ENCODE peak calls at places on chromosomes 7 and 10, in nine cellular contexts. A, P, S, K, U, T, F, M and N are unnamed samples.

GRCh38 chr7:98930921-98931320 is 52.6 kb downstream of the TRRAP start:
- DNase-seq in S (no peak), U (peak; percentile 93), A (no peak), K (no peak), T (no peak), M (no peak), P (no peak), F (peak; percentile 34), N (no peak)

GRCh38 chr7:131826960-131827359 is 270.5 kb upstream of the PODXL start:
- DNase-seq in F (no peak), P (no peak), M (no peak), K (no peak), S (no peak), A (no peak), U (no peak), T (no peak), N (no peak)

GRCh38 chr10:47301833-47302232 is 1.8 kb downstream of the GDF10 start:
- DNase-seq in A (no peak), M (no peak), P (no peak), F (no peak), U (no peak), S (no peak), T (peak; percentile 66), K (no peak), N (no peak)

GRCh38 chr7:158430308-158431034 is 157.2 kb downstream of the PTPRN2 start:
- DNase-seq in A (no peak), F (no peak), P (no peak), T (no peak), U (no peak), M (no peak), S (no peak), K (no peak), N (no peak)

GRCh38 chr10:118958984-118959916 is 70.3 kb upstream of the NANOS1 start:
- DNase-seq in U (no peak), T (peak; percentile 76), P (peak; percentile 32), S (no peak), A (peak; percentile 36), K (peak; percentile 26), F (peak; percentile 25), M (no peak), N (peak; percentile 74)

GRCh38 chr7:156703773-156704482 is 63.4 kb downstream of the RNF32 start:
- DNase-seq in S (no peak), A (no peak), U (peak; percentile 39), F (no peak), P (no peak), M (no peak), T (no peak), K (no peak), N (no peak)

GRCh38 chr10:104391150-104391968 is 37.7 kb downstream of the CFAP58 start:
- DNase-seq in S (peak; percentile 51), M (no peak), T (no peak), F (peak; percentile 3), A (no peak), K (no peak), U (no peak), P (no peak), N (no peak)

GRCh38 chr7:44151679-44152355 is 10.7 kb upstream of the MYL7 start:
- DNase-seq in M (no peak), U (no peak), K (no peak), A (no peak), T (no peak), P (no peak), F (no peak), S (no peak), N (no peak)

GRCh38 chr10:87643920-87644319 is 15.8 kb upstream of the PAPSS2 start:
- DNase-seq in M (no peak), T (no peak), S (no peak), F (no peak), K (no peak), A (no peak), U (no peak), P (no peak), N (no peak)

GRCh38 chr7:112173214-112173905 is 32.8 kb downstream of the DOCK4 start:
- DNase-seq in A (no peak), S (no peak), P (no peak), T (no peak), U (no peak), M (no peak), F (no peak), K (no peak), N (no peak)

GRCh38 chr7:36315309-36315948 is 74.2 kb upstream of the ANLN start:
- DNase-seq in F (no peak), A (no peak), T (no peak), M (no peak), K (no peak), S (no peak), U (no peak), P (no peak), N (no peak)

GRCh38 chr10:132028706-132029105 is 37.0 kb upstream of the JAKMIP3 start:
- DNase-seq in S (no peak), F (no peak), U (no peak), T (no peak), M (no peak), K (no peak), P (no peak), A (no peak), N (no peak)

GRCh38 chr10:95821766-95822165 is 65.8 kb downstream of the ENTPD1 start:
- DNase-seq in M (no peak), F (no peak), K (no peak), S (no peak), T (no peak), P (no peak), A (no peak), U (no peak), N (no peak)

GRCh38 chr10:79299397-79300370 is 47.6 kb upstream of the PPIF start:
- DNase-seq in P (no peak), A (no peak), S (no peak), F (peak; percentile 90), K (no peak), M (no peak), T (no peak), U (no peak), N (no peak)

GRCh38 chr7:65477326-65477725 is 103.7 kb downstream of the ZNF92 start:
- DNase-seq in A (no peak), K (no peak), U (no peak), F (peak; percentile 5), S (peak; percentile 46), T (peak; percentile 55), M (no peak), P (no peak), N (no peak)

DNA sequence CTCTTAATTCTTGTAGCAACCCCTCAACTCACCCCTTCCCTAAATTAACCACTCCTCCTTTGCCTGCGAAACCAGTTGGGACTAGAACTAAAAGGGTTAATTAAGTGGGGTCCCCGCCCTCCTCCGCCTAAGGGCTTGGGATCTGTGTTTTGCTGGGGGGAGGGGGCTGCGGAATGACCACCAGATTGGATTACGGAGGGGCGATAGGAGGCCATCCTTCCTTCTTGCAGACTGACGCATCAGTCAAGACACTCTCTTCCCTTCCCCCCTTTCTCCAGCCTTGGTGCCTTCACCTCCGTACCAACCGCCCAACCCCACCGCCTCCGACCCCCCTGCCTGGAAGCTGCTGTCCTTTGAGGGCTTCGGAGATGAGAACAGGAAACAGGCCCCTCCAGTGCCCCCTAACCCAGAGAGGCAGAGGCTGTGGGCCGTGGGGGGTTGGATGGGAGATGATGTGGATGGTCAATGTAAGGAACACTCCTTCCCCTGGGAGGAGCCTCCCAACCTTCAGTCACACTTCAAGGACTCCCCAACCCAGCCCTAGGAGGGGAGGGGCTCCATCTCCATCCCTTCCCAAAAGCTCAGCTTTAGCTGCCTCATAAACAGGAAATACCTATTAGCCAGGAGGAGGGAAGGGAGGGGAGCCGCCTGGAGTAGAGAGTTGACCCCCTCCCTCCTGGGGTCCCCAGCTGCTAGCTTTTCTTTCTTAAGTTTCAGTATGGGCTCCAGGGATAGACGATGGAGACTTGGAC is 995 bp upstream of the LDB1 start:
- DNase-seq in K (peak; percentile 81), U (no peak), A (peak; percentile 66), F (peak; percentile 90), M (no peak), P (peak; percentile 82), T (no peak), S (no peak), N (no peak)
- TF ChIP-seq POLR2A in K (no peak), U (no peak), A (peak; percentile 3), F (no peak), M (no peak), P (no peak), T (no peak), S (no peak), N (peak; percentile 37)

GRCh38 chr10:70053212-70053895 is 708 bp downstream of the MACROH2A2 start:
- DNase-seq in T (peak; percentile 20), A (no peak), S (no peak), P (no peak), F (no peak), K (no peak), U (no peak), M (no peak), N (no peak)
- TF ChIP-seq POLR2A in T (no peak), A (no peak), S (no peak), P (no peak), F (no peak), K (no peak), U (no peak), M (no peak), N (no peak)

GRCh38 chr7:73304071-73304470 is 4.6 kb downstream of the NSUN5 start:
- DNase-seq in S (no peak), T (no peak), U (no peak), F (no peak), P (no peak), M (no peak), A (no peak), K (no peak), N (no peak)

GRCh38 chr7:73307436-73307835 is 1.2 kb downstream of the NSUN5 start:
- DNase-seq in T (no peak), A (no peak), K (no peak), F (no peak), M (no peak), U (no peak), P (no peak), S (no peak), N (no peak)

GRCh38 chr7:73308074-73308664 is 457 bp downstream of the NSUN5 start:
- DNase-seq in U (no peak), K (no peak), S (no peak), F (no peak), P (no peak), M (no peak), T (no peak), A (no peak), N (no peak)

GRCh38 chr7:73312831-73313520 is 4.3 kb upstream of the NSUN5 start:
- DNase-seq in U (no peak), M (no peak), K (no peak), A (no peak), F (no peak), S (no peak), P (no peak), T (no peak), N (no peak)

GRCh38 chr7:73308665-73309214 is at the start of gene NSUN5:
- DNase-seq in U (peak; percentile 56), K (peak; percentile 91), F (peak; percentile 48), T (peak; percentile 90), S (peak; percentile 68), A (peak; percentile 94), M (peak; percentile 92), P (peak; percentile 43), N (peak; percentile 87)
- TF ChIP-seq POLR2A in U (peak; percentile 93), K (no peak), F (no peak), T (peak; percentile 68), S (peak; percentile 85), A (peak; percentile 49), M (peak; percentile 94), P (no peak), N (no peak)

DNA sequence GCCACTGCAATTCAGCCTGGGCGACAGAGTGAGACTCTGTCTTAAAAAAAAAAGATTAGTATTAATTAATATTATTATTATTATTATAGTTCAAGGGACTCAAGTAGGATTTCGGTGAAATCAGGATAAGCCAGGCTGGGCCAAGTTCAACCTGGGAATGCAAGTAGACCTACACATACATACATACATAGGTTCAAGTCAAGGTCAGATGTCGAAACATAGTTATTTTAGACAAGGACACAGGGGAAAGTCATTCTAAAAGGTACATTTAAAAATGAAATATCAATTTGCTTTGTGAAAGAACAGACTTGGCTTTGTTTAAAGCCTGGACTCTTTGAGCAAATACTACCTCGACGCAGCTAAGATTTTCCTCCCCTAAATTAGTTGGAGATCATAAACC is 149.3 kb downstream of the RNF133 start:
- DNase-seq in U (no peak), P (no peak), F (no peak), A (no peak), T (no peak), S (no peak), M (no peak), K (no peak), N (no peak)
- TF ChIP-seq POLR2A in U (no peak), P (no peak), F (no peak), A (no peak), T (no peak), S (no peak), M (no peak), K (no peak), N (no peak)